ENCODE peak calls at places on chromosome X, in seven cellular contexts. One of them, this sample, is unnamed.

GRCh38 chrX:147958316-147958715 is 22.8 kb upstream of the FMR1NB start:
- DNase-seq in transverse colon: no peak
- DNase-seq in GM23338: no peak
- DNase-seq in right atrium auricular region: no peak
- DNase-seq in BJ: peak; percentile 12
- DNase-seq in sigmoid colon: no peak
- DNase-seq in right lobe of liver: no peak
- DNase-seq in this sample: peak; percentile 10

GRCh38 chrX:48498374-48498809 is 10.4 kb upstream of the PORCN start:
- DNase-seq in sigmoid colon: no peak
- DNase-seq in transverse colon: no peak
- DNase-seq in BJ: no peak
- DNase-seq in right atrium auricular region: no peak
- DNase-seq in right lobe of liver: no peak
- DNase-seq in GM23338: no peak
- DNase-seq in this sample: no peak

GRCh38 chrX:9533611-9534010 is 68.8 kb downstream of the TBL1X start:
- DNase-seq in BJ: no peak
- DNase-seq in right lobe of liver: no peak
- DNase-seq in sigmoid colon: no peak
- DNase-seq in right atrium auricular region: no peak
- DNase-seq in GM23338: no peak
- DNase-seq in transverse colon: no peak
- DNase-seq in this sample: no peak

GRCh38 chrX:53071604-53072417 is 10.4 kb upstream of the TSPYL2 start:
- DNase-seq in GM23338: peak; percentile 77
- DNase-seq in right lobe of liver: peak; percentile 64
- DNase-seq in sigmoid colon: peak; percentile 94
- DNase-seq in right atrium auricular region: peak; percentile 87
- DNase-seq in BJ: no peak
- DNase-seq in transverse colon: peak; percentile 77
- DNase-seq in this sample: no peak

GRCh38 chrX:42577936-42578335 is 200.0 kb downstream of the PPP1R2C start:
- DNase-seq in transverse colon: no peak
- DNase-seq in GM23338: no peak
- DNase-seq in BJ: no peak
- DNase-seq in right lobe of liver: no peak
- DNase-seq in sigmoid colon: no peak
- DNase-seq in right atrium auricular region: no peak
- DNase-seq in this sample: no peak

GRCh38 chrX:36683507-36683906 is 324.7 kb upstream of the FAM47C start:
- DNase-seq in BJ: no peak
- DNase-seq in right lobe of liver: no peak
- DNase-seq in sigmoid colon: no peak
- DNase-seq in right atrium auricular region: no peak
- DNase-seq in GM23338: no peak
- DNase-seq in transverse colon: no peak
- DNase-seq in this sample: no peak

GRCh38 chrX:51855698-51856097 is 37.7 kb upstream of the MAGED1 start:
- DNase-seq in GM23338: no peak
- DNase-seq in sigmoid colon: no peak
- DNase-seq in right lobe of liver: no peak
- DNase-seq in transverse colon: no peak
- DNase-seq in right atrium auricular region: no peak
- DNase-seq in BJ: no peak
- DNase-seq in this sample: no peak

GRCh38 chrX:51568586-51568985 is 50.1 kb downstream of the CENPVL3 start:
- DNase-seq in transverse colon: no peak
- DNase-seq in BJ: peak; percentile 20
- DNase-seq in right atrium auricular region: no peak
- DNase-seq in GM23338: no peak
- DNase-seq in sigmoid colon: no peak
- DNase-seq in right lobe of liver: no peak
- DNase-seq in this sample: no peak

GRCh38 chrX:30364229-30364628 is 55.0 kb upstream of the NR0B1 start:
- DNase-seq in transverse colon: no peak
- DNase-seq in BJ: no peak
- DNase-seq in right lobe of liver: no peak
- DNase-seq in sigmoid colon: no peak
- DNase-seq in GM23338: no peak
- DNase-seq in right atrium auricular region: no peak
- DNase-seq in this sample: no peak

GRCh38 chrX:70481424-70481823 is 36.8 kb downstream of the DLG3 start:
- DNase-seq in right lobe of liver: no peak
- DNase-seq in GM23338: no peak
- DNase-seq in BJ: no peak
- DNase-seq in sigmoid colon: no peak
- DNase-seq in right atrium auricular region: no peak
- DNase-seq in transverse colon: no peak
- DNase-seq in this sample: no peak

GRCh38 chrX:136625246-136625645 is 22.7 kb upstream of the CD40LG start:
- DNase-seq in sigmoid colon: no peak
- DNase-seq in right atrium auricular region: no peak
- DNase-seq in BJ: no peak
- DNase-seq in transverse colon: no peak
- DNase-seq in right lobe of liver: no peak
- DNase-seq in GM23338: no peak
- DNase-seq in this sample: no peak

GRCh38 chrX:30141966-30142365 is 73.4 kb upstream of the MAGEB2 start:
- DNase-seq in sigmoid colon: no peak
- DNase-seq in GM23338: peak; percentile 65
- DNase-seq in right lobe of liver: no peak
- DNase-seq in right atrium auricular region: no peak
- DNase-seq in BJ: no peak
- DNase-seq in transverse colon: no peak
- DNase-seq in this sample: peak; percentile 1

GRCh38 chrX:154840856-154841255 is 6.4 kb upstream of the SMIM9 start:
- DNase-seq in sigmoid colon: no peak
- DNase-seq in GM23338: peak; percentile 40
- DNase-seq in BJ: peak; percentile 16
- DNase-seq in right lobe of liver: no peak
- DNase-seq in right atrium auricular region: no peak
- DNase-seq in transverse colon: no peak
- DNase-seq in this sample: peak; percentile 12

GRCh38 chrX:65987856-65988255 is 52.0 kb downstream of the VSIG4 start:
- DNase-seq in sigmoid colon: no peak
- DNase-seq in right atrium auricular region: no peak
- DNase-seq in right lobe of liver: no peak
- DNase-seq in BJ: no peak
- DNase-seq in transverse colon: no peak
- DNase-seq in GM23338: no peak
- DNase-seq in this sample: no peak

GRCh38 chrX:134870419-134870818 is 120.4 kb upstream of the SMIM10 start:
- DNase-seq in sigmoid colon: no peak
- DNase-seq in GM23338: no peak
- DNase-seq in transverse colon: no peak
- DNase-seq in right lobe of liver: no peak
- DNase-seq in right atrium auricular region: no peak
- DNase-seq in BJ: no peak
- DNase-seq in this sample: no peak

GRCh38 chrX:71301195-71301924 is at the start of gene ITGB1BP2:
- DNase-seq in transverse colon: no peak
- DNase-seq in GM23338: peak; percentile 34
- DNase-seq in BJ: peak; percentile 19
- DNase-seq in right atrium auricular region: no peak
- DNase-seq in right lobe of liver: no peak
- DNase-seq in sigmoid colon: peak; percentile 66
- DNase-seq in this sample: no peak

GRCh38 chrX:10769165-10769564 is 148.8 kb upstream of the MID1 start:
- DNase-seq in right lobe of liver: no peak
- DNase-seq in sigmoid colon: no peak
- DNase-seq in GM23338: peak; percentile 74
- DNase-seq in transverse colon: no peak
- DNase-seq in BJ: no peak
- DNase-seq in right atrium auricular region: no peak
- DNase-seq in this sample: no peak
- TF ChIP-seq CTCF in right lobe of liver: peak; percentile 55
- TF ChIP-seq CTCF in sigmoid colon: no peak
- TF ChIP-seq CTCF in GM23338: peak; percentile 62
- TF ChIP-seq CTCF in transverse colon: peak; percentile 27
- TF ChIP-seq CTCF in BJ: peak; percentile 50
- TF ChIP-seq CTCF in right atrium auricular region: peak; percentile 52
- TF ChIP-seq CTCF in this sample: peak; percentile 38

GRCh38 chrX:13741695-13742094 is 7.1 kb downstream of the OFD1 start:
- DNase-seq in sigmoid colon: no peak
- DNase-seq in transverse colon: no peak
- DNase-seq in right lobe of liver: no peak
- DNase-seq in right atrium auricular region: no peak
- DNase-seq in BJ: no peak
- DNase-seq in GM23338: no peak
- DNase-seq in this sample: no peak
- TF ChIP-seq CTCF in sigmoid colon: no peak
- TF ChIP-seq CTCF in transverse colon: no peak
- TF ChIP-seq CTCF in right lobe of liver: no peak
- TF ChIP-seq CTCF in right atrium auricular region: no peak
- TF ChIP-seq CTCF in BJ: no peak
- TF ChIP-seq CTCF in GM23338: no peak
- TF ChIP-seq CTCF in this sample: no peak

GRCh38 chrX:50067435-50068292 is 133.1 kb downstream of the AKAP4 start:
- DNase-seq in right lobe of liver: peak; percentile 45
- DNase-seq in BJ: no peak
- DNase-seq in GM23338: peak; percentile 79
- DNase-seq in sigmoid colon: no peak
- DNase-seq in right atrium auricular region: no peak
- DNase-seq in transverse colon: peak; percentile 46
- DNase-seq in this sample: no peak
- TF ChIP-seq CTCF in right lobe of liver: no peak
- TF ChIP-seq CTCF in BJ: no peak
- TF ChIP-seq CTCF in GM23338: no peak
- TF ChIP-seq CTCF in sigmoid colon: no peak
- TF ChIP-seq CTCF in right atrium auricular region: no peak
- TF ChIP-seq CTCF in transverse colon: peak; percentile 12
- TF ChIP-seq CTCF in this sample: no peak

GRCh38 chrX:15848576-15848975 is 6.0 kb downstream of the AP1S2 start:
- DNase-seq in BJ: no peak
- DNase-seq in right lobe of liver: no peak
- DNase-seq in right atrium auricular region: no peak
- DNase-seq in GM23338: no peak
- DNase-seq in transverse colon: no peak
- DNase-seq in sigmoid colon: no peak
- DNase-seq in this sample: peak; percentile 16

GRCh38 chrX:15854080-15854655 is 445 bp downstream of the AP1S2 start:
- DNase-seq in BJ: no peak
- DNase-seq in right atrium auricular region: peak; percentile 62
- DNase-seq in sigmoid colon: peak; percentile 76
- DNase-seq in transverse colon: peak; percentile 60
- DNase-seq in GM23338: peak; percentile 54
- DNase-seq in right lobe of liver: peak; percentile 73
- DNase-seq in this sample: no peak

GRCh38 chrX:15853586-15854079 is 980 bp downstream of the AP1S2 start:
- DNase-seq in sigmoid colon: no peak
- DNase-seq in BJ: no peak
- DNase-seq in right atrium auricular region: no peak
- DNase-seq in right lobe of liver: no peak
- DNase-seq in GM23338: no peak
- DNase-seq in transverse colon: no peak
- DNase-seq in this sample: no peak

GRCh38 chrX:15854712-15855561 is at the start of gene AP1S2:
- DNase-seq in BJ: peak; percentile 63
- DNase-seq in right lobe of liver: peak; percentile 98
- DNase-seq in sigmoid colon: peak; percentile 97
- DNase-seq in transverse colon: peak; percentile 97
- DNase-seq in right atrium auricular region: peak; percentile 92
- DNase-seq in GM23338: peak; percentile 88
- DNase-seq in this sample: peak; percentile 88

DNA sequence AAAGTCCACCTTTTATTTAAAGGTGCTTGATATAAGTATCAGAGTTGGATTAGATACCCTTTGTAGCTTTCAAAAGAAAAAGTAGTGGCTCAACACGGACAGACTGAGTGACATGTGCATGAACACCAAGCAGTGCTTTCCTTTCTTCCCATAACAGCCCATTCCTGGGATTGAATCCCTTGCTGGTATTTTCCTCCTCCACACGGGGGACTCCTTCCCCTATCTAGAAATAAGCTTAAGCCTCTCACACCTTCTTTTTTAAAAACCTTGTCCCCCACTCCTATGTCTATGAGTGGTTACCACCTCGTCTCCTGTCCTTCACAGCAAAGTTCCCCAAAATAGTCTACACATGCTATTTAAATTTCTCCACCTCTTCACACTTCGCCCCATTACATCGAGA is 5.1 kb downstream of the AP1S2 start:
- DNase-seq in right lobe of liver: no peak
- DNase-seq in BJ: no peak
- DNase-seq in transverse colon: no peak
- DNase-seq in GM23338: peak; percentile 39
- DNase-seq in sigmoid colon: no peak
- DNase-seq in right atrium auricular region: no peak
- DNase-seq in this sample: no peak
- TF ChIP-seq CTCF in right lobe of liver: no peak
- TF ChIP-seq CTCF in BJ: no peak
- TF ChIP-seq CTCF in transverse colon: no peak
- TF ChIP-seq CTCF in GM23338: peak; percentile 34
- TF ChIP-seq CTCF in sigmoid colon: no peak
- TF ChIP-seq CTCF in right atrium auricular region: peak; percentile 35
- TF ChIP-seq CTCF in this sample: peak; percentile 33

GRCh38 chrX:43961699-43962098 is 11.5 kb downstream of the NDP start:
- DNase-seq in transverse colon: no peak
- DNase-seq in sigmoid colon: no peak
- DNase-seq in GM23338: no peak
- DNase-seq in BJ: no peak
- DNase-seq in right atrium auricular region: no peak
- DNase-seq in right lobe of liver: no peak
- DNase-seq in this sample: no peak
- TF ChIP-seq CTCF in transverse colon: peak; percentile 11
- TF ChIP-seq CTCF in sigmoid colon: no peak
- TF ChIP-seq CTCF in GM23338: peak; percentile 48
- TF ChIP-seq CTCF in BJ: no peak
- TF ChIP-seq CTCF in right atrium auricular region: no peak
- TF ChIP-seq CTCF in right lobe of liver: peak; percentile 9
- TF ChIP-seq CTCF in this sample: peak; percentile 1

This sample was measured in AG09319.